ENCODE peak calls at places on chromosomes 1 and 21, in six cellular contexts. R is stomach, P is endothelial cell of umbilical vein, U is GM23338, L is breast epithelium, X is sigmoid colon. V is an unnamed sample.

GRCh38 chr1:201310986-201311355 is 27.7 kb downstream of the PKP1 start:
- DNase-seq in R (no peak), U (no peak), L (peak; percentile 58), X (no peak), P (no peak), V (no peak)

GRCh38 chr1:218392717-218393116 is 47.6 kb downstream of the TGFB2 start:
- DNase-seq in X (no peak), L (no peak), U (no peak), P (no peak), R (no peak), V (no peak)

GRCh38 chr1:153291514-153291913 is 21.2 kb downstream of the PGLYRP3 start:
- DNase-seq in R (no peak), P (no peak), L (no peak), X (no peak), U (no peak), V (no peak)

GRCh38 chr1:203401151-203401550 is 50.2 kb upstream of the FMOD start:
- DNase-seq in P (no peak), L (no peak), X (no peak), R (no peak), U (no peak), V (peak; percentile 85)

GRCh38 chr1:78141522-78142231 is 95.9 kb downstream of the GIPC2 start:
- DNase-seq in R (no peak), P (no peak), U (no peak), X (no peak), L (no peak), V (no peak)

GRCh38 chr21:37149411-37149810 is 76.4 kb downstream of the TTC3 start:
- DNase-seq in P (peak; percentile 37), U (no peak), X (no peak), L (no peak), R (no peak), V (no peak)

GRCh38 chr21:25577765-25578069 is 29.6 kb downstream of the MRPL39 start:
- DNase-seq in L (no peak), X (no peak), P (no peak), R (no peak), U (no peak), V (no peak)

GRCh38 chr1:224929335-224930237 is at the start of gene DNAH14:
- DNase-seq in P (peak; percentile 73), X (peak; percentile 68), L (peak; percentile 80), R (peak; percentile 84), U (peak; percentile 90), V (no peak)

GRCh38 chr1:10906866-10907519 is 105.5 kb upstream of the TARDBP start:
- DNase-seq in X (no peak), P (no peak), R (no peak), L (no peak), U (no peak), V (no peak)

DNA sequence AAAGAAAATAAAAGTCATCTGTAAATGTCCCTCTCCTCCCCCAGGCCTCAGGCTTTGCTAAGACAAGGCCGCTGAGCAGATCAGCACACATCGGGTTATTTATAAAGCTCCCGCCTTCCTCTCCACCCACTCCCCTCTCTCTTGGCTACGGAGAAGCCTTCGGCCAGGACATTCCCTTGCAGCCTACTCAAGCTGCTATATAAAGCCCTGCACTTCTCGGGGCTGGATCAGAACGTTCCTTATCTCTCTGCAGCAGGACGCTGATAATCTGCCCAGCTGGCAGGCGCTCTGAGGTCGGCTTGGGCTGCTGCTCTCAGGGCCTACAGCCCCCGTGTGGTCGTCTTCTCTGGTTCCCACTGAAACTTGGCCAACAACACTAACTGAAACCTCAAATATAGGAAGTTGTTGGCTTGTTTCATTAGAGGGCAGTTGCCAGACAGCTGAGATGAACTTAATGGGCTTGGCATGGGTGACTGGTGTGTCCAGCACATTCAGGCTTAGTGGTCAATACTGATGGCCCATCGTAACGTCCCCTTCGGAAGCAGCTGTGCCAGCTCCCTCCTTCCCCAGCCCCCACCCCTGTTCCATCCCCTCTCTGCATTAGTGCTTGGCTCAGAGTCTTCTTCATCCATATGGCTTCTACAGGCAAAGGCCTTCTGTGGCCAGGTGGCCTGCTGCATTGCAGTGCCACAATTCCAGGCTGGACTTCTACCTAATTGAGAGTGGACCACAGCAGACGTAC is 64.6 kb downstream of the IER5 start:
- DNase-seq in X (peak; percentile 94), R (peak; percentile 85), P (peak; percentile 98), U (peak; percentile 62), L (no peak), V (no peak)
- TF ChIP-seq CTCF in X (no peak), R (no peak), P (peak; percentile 31), U (peak; percentile 40), L (no peak), V (no peak)

DNA sequence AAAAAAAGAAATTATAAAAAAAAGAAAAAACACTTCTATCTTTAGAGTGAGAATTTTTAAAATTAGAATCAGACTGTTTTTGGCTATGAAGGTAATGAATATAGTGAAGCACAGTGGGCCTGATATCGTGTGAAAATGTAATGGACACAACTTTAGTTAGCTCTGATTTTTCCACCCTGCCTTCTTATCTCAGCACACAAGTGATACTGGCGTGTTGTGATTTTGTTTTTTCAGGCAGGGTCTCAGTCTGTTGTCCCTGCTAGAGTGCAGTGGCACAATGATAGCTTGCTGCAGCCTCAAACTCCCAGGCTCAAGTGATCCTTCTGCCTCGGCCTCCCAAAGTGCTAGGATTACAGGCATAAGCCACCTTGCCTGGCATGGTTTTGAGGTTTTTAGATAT is 22.3 kb downstream of the MACF1 start:
- DNase-seq in P (no peak), X (no peak), L (no peak), U (no peak), R (no peak), V (no peak)
- H3K4me1 ChIP-seq in P (no peaks in the 10 kb centered on the region), X (peaks cover 81% of the 10 kb centered on the region), L (no peaks in the 10 kb centered on the region), U (peaks cover 58% of the 10 kb centered on the region), R (no peaks in the 10 kb centered on the region), V (peaks cover 30% of the 10 kb centered on the region)

GRCh38 chr1:8666394-8667167 is 150.9 kb downstream of the RERE start:
- DNase-seq in U (no peak), P (peak; percentile 93), L (no peak), X (no peak), R (no peak), V (no peak)
- TF ChIP-seq POLR2AphosphoS5 in U (no peak), P (no peak), L (no peak), X (no peak), R (no peak), V (no peak)

GRCh38 chr1:24960071-24960801 is 30.2 kb upstream of the RUNX3 start:
- DNase-seq in P (no peak), R (no peak), U (no peak), X (peak; percentile 40), L (no peak), V (no peak)
- TF ChIP-seq CTCF in P (no peak), R (no peak), U (no peak), X (no peak), L (no peak), V (no peak)

GRCh38 chr1:7678491-7679158 is 92.5 kb upstream of the VAMP3 start:
- DNase-seq in R (peak; percentile 45), L (no peak), X (no peak), U (no peak), P (no peak), V (no peak)

GRCh38 chr1:7679873-7680790 is 91.0 kb upstream of the VAMP3 start:
- DNase-seq in L (no peak), U (peak; percentile 68), X (peak; percentile 78), P (peak; percentile 30), R (peak; percentile 45), V (no peak)

GRCh38 chr1:7681401-7681800 is 89.7 kb upstream of the VAMP3 start:
- DNase-seq in X (no peak), P (no peak), U (no peak), R (no peak), L (no peak), V (no peak)

GRCh38 chr1:7679159-7679872 is 91.8 kb upstream of the VAMP3 start:
- DNase-seq in U (no peak), R (no peak), L (no peak), X (no peak), P (no peak), V (no peak)

GRCh38 chr1:7680791-7681165 is 90.3 kb upstream of the VAMP3 start:
- DNase-seq in L (no peak), U (peak; percentile 57), P (no peak), R (no peak), X (no peak), V (no peak)
- H3K4me1 ChIP-seq in L (no peaks in the 10 kb centered on the region), U (no peaks in the 10 kb centered on the region), P (no peaks in the 10 kb centered on the region), R (peaks cover 20% of the 10 kb centered on the region), X (peaks cover 13% of the 10 kb centered on the region), V (peaks cover 7% of the 10 kb centered on the region)

DNA sequence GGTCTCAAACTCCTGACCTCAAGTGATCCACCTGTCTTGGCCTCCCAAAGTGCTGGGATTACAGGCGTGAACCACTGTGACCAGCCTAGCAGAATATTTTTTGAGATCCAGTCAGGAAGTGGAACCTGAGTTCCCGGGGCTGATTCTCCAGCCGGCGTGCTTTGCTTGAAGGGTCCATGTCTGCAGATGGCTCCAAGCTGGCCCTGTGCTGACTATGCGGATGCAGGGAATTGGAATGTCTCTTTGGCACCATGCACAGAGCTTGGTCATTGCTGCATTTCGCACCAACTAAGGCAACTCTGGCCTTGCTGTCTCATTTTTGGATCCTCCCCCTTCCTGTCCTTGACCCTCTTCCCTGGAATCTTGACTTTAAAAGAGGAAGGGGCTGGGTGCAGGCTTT is 28.1 kb downstream of the ARHGEF10L start:
- DNase-seq in X (peak; percentile 80), P (no peak), R (no peak), L (no peak), U (no peak), V (no peak)
- TF ChIP-seq POLR2AphosphoS5 in X (no peak), P (no peak), R (peak; percentile 67), L (no peak), U (no peak), V (no peak)

GRCh38 chr1:237120683-237121082 is 78.7 kb downstream of the RYR2 start:
- DNase-seq in P (no peak), X (no peak), L (no peak), R (no peak), U (no peak), V (no peak)

GRCh38 chr1:237126180-237126579 is 84.2 kb downstream of the RYR2 start:
- DNase-seq in L (no peak), X (no peak), P (no peak), U (no peak), R (no peak), V (no peak)

GRCh38 chr1:237119091-237119490 is 77.1 kb downstream of the RYR2 start:
- DNase-seq in U (no peak), L (no peak), X (no peak), R (no peak), P (no peak), V (no peak)

GRCh38 chr1:237124856-237125462 is 83.0 kb downstream of the RYR2 start:
- DNase-seq in X (no peak), P (no peak), R (no peak), U (peak; percentile 84), L (no peak), V (no peak)
- TF ChIP-seq CTCF in X (no peak), P (no peak), R (no peak), U (peak; percentile 84), L (no peak), V (no peak)

GRCh38 chr1:21913763-21914162 is 23.3 kb downstream of the HSPG2 start:
- DNase-seq in X (no peak), P (peak; percentile 62), L (no peak), U (no peak), R (no peak), V (no peak)
- H3K4me1 ChIP-seq in X (peaks cover 100% of the 10 kb centered on the region), P (peaks cover 93% of the 10 kb centered on the region), L (peaks cover 22% of the 10 kb centered on the region), U (peaks cover 38% of the 10 kb centered on the region), R (peaks cover 78% of the 10 kb centered on the region), V (peaks cover 86% of the 10 kb centered on the region)